ENCODE peak calls at places on chromosomes 11 and 22, in five cellular contexts. V is H1, N is neuronal stem cell, C is mesendoderm, Z is H9. E is an unnamed sample.

GRCh38 chr11:13015753-13016152 is 6.6 kb downstream of the RASSF10 start:
- DNase-seq in Z (no peak), N (no peak), V (no peak), C (no peak), E (no peak)

GRCh38 chr22:24822471-24822870 is 16.5 kb downstream of the SGSM1 start:
- DNase-seq in V (no peak), Z (no peak), N (no peak), C (no peak), E (no peak)

GRCh38 chr22:46512683-46513082 is 24.7 kb downstream of the CELSR1 start:
- DNase-seq in C (no peak), N (no peak), Z (no peak), V (no peak), E (no peak)

GRCh38 chr11:44865866-44866272 is 84.8 kb downstream of the TP53I11 start:
- DNase-seq in Z (no peak), N (no peak), V (no peak), C (no peak), E (no peak)

GRCh38 chr11:83583953-83584352 is 297.8 kb upstream of the CCDC90B start:
- DNase-seq in Z (no peak), C (no peak), V (no peak), N (no peak), E (no peak)

GRCh38 chr11:111411456-111411855 is 32.4 kb upstream of the POU2AF1 start:
- DNase-seq in Z (no peak), N (no peak), C (no peak), V (no peak), E (no peak)

GRCh38 chr11:134583397-134583990 is 171.5 kb upstream of the B3GAT1 start:
- DNase-seq in N (no peak), Z (no peak), C (no peak), V (no peak), E (no peak)

GRCh38 chr11:70078095-70078795 is at the start of gene ANO1:
- DNase-seq in C (no peak), Z (no peak), N (no peak), V (no peak), E (peak)

GRCh38 chr11:125569913-125570621 is 790 bp downstream of the EI24 start:
- DNase-seq in V (no peak), C (peak), N (no peak), Z (no peak), E (peak)

GRCh38 chr11:117179048-117179999 is 781 bp downstream of the SIDT2 start:
- DNase-seq in N (no peak), C (peak), Z (peak), V (no peak), E (no peak)

GRCh38 chr11:23988381-23989006 is 508.4 kb upstream of the LUZP2 start:
- DNase-seq in V (no peak), Z (no peak), C (no peak), N (no peak), E (no peak)

GRCh38 chr22:19773470-19774040 is 13.0 kb downstream of the TBX1 start:
- DNase-seq in V (no peak), N (no peak), C (no peak), Z (no peak), E (no peak)

GRCh38 chr11:21838422-21838821 is 354.5 kb upstream of the ANO5 start:
- DNase-seq in Z (no peak), V (no peak), N (no peak), C (no peak), E (no peak)

GRCh38 chr22:45429921-45430775 is 16.7 kb downstream of the RIBC2 start:
- DNase-seq in V (no peak), N (no peak), Z (no peak), C (no peak), E (no peak)

GRCh38 chr11:34653851-34654490 is 33.1 kb downstream of the EHF start:
- DNase-seq in C (peak), Z (no peak), N (no peak), V (no peak), E (peak)

GRCh38 chr11:78212586-78213371 is 24.1 kb downstream of the USP35 start:
- DNase-seq in C (no peak), N (no peak), V (no peak), Z (no peak), E (no peak)

GRCh38 chr11:65903068-65903481 is 2.9 kb upstream of the FOSL1 start:
- DNase-seq in V (no peak), Z (peak), C (peak), N (no peak), E (peak)

GRCh38 chr11:96154802-96155520 is 188.0 kb downstream of the MAML2 start:
- DNase-seq in C (peak), V (no peak), N (no peak), Z (no peak), E (peak)

GRCh38 chr11:3807856-3808845 is at the start of gene PGAP2:
- DNase-seq in Z (peak), V (peak), N (peak), C (peak), E (peak)

GRCh38 chr22:47373648-47374272 is 611.3 kb downstream of the TBC1D22A start:
- DNase-seq in C (no peak), V (no peak), N (no peak), Z (no peak), E (no peak)

DNA sequence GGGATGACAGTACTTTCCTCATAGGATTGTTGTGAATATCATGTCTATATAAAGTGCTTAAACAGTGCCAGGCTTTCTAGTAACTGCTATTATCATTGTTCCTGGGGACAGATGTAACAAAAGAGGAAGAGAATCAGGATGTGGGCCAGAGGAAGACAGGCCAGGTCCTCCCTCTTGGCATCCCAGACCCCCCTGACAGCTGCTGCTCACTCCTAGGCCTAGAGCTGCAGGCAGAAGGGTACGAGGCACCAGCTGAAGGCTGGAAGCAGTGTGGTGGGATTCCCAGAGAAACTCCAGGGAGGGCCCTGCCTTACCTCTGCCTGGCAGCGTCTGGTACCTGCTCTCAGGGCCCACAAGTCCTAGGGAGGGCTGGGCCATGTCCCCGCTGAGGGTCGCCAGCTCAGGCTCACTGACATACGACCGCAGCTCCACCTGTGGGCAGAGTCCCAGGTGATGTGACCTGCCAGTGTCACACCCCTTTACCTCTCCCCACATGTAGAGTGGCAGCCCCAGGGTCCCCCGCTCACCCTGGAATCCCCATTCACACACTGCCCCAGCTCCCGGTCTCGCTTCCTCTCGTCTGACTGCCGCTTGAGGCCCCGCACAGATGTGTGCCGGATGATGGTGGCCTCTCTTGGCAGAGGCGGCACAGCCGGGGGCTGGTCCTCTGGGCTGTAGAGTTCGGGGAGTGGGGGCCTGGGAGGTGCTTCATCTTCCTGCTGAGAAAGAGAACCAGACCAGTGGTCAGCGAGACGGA is 52.2 kb downstream of the C11orf58 start:
- DNase-seq in N (no peak), C (no peak), Z (no peak), V (no peak), E (no peak)
- H2BK120ac ChIP-seq in N (no peak), C (no peak), Z (no peak), V (no peak), E (peak)

DNA sequence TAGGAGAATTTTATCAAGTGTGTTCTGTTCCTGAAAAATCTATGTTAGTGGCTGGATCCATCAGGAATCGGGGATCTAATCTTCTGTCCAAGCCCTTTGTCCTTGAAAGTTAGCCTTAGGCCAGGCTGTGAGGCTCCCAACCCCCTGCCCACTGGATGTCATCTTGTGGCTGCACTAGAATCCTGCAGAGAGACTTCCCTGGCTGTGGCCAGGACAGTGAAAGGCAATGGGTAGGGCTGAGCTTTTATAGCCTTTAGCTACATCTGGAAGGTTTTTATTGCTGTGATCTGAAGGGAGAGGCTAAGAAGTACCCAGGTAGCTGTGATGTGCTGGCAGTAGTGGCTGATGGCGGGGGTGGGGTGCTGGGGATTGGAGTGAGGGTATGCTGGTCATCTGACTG is 2.1 kb downstream of the OAF start:
- DNase-seq in V (no peak), N (no peak), Z (no peak), C (no peak), E (no peak)
- H2BK120ac ChIP-seq in V (no peak), N (no peak), Z (no peak), C (no peak), E (no peak)

DNA sequence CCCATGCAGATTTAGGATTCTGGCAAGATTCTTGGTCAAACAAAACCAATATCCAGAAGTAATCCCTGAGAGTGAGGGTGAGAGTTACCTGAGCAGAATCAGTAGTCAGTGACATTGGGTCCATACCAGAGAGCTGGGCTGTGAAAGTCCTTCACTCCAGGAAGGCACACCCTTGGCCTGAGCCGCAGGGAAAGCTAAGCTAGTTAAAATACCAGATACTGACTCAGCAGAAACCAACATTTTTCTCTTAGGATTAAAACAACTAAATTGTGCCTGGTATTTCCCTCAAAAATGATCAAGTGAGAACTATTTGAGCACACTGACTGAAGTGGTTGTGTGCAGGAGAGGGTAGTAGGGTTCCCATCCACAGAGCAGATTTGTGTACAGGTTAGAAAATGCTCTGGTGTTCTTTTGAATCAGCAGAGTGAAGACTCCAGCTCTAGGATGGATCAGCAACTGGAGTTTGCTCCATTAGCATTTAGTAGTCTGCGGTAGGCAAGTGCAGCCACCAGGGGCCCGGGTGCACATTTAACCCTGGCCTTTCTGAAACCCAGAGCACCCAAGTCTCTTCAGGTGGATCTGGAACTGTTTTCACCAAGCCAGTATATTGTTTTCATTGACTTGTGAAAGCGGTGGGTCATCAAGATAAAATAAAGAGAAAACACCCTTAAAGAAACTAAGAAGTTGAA is 100.7 kb upstream of the CLPB start:
- DNase-seq in V (no peak), C (peak), N (no peak), Z (peak), E (peak)
- H2BK120ac ChIP-seq in V (no peak), C (no peak), N (no peak), Z (no peak), E (no peak)

GRCh38 chr11:57598831-57599155 is 1.3 kb downstream of the SERPING1 start:
- DNase-seq in V (no peak), N (no peak), Z (no peak), C (peak), E (peak)
- H2BK120ac ChIP-seq in V (peak), N (peak), Z (no peak), C (no peak), E (peak)

GRCh38 chr11:74686792-74687191 is 44.4 kb downstream of the CHRDL2 start:
- DNase-seq in Z (no peak), C (no peak), N (no peak), V (no peak), E (no peak)
- H2BK120ac ChIP-seq in Z (no peak), C (no peak), N (no peak), V (no peak), E (no peak)

GRCh38 chr11:95016133-95016532 is 8.9 kb upstream of the KDM4E start:
- DNase-seq in N (no peak), V (no peak), Z (no peak), C (no peak), E (no peak)
- H2BK120ac ChIP-seq in N (no peak), V (no peak), Z (no peak), C (no peak), E (no peak)